ENCODE peak calls at places on chromosomes 1 and 21, in six cellular contexts. F is COR-L47, E is AG09309, X is small intestine, C is T-helper 2 cell, P is HuH-7.5. R is an unnamed sample.

GRCh38 chr1:223712184-223712855 is at the start of gene CAPN2:
- DNase-seq in F (peak; percentile 27), E (no peak), X (peak; percentile 86), C (peak; percentile 47), P (peak; percentile 84), R (peak; percentile 67)

GRCh38 chr1:65150583-65151263 is 2.7 kb downstream of the AK4 start:
- DNase-seq in F (no peak), E (no peak), X (no peak), C (no peak), P (no peak), R (no peak)

GRCh38 chr1:236066828-236067386 is 2.0 kb upstream of the NID1 start:
- DNase-seq in F (no peak), E (no peak), X (no peak), C (peak; percentile 54), P (no peak), R (peak; percentile 69)

GRCh38 chr1:172167801-172168596 is 252.5 kb upstream of the C1orf105 start:
- DNase-seq in F (peak; percentile 90), E (peak; percentile 71), X (peak; percentile 92), C (no peak), P (no peak), R (no peak)

GRCh38 chr1:6185635-6186382 is 5.7 kb upstream of the CHD5 start:
- DNase-seq in F (peak; percentile 30), E (no peak), X (no peak), C (no peak), P (peak; percentile 23), R (no peak)

GRCh38 chr1:14712136-14712535 is 113.7 kb downstream of the KAZN start:
- DNase-seq in F (no peak), E (no peak), X (no peak), C (no peak), P (no peak), R (no peak)

GRCh38 chr1:111653695-111654094 is 34.1 kb downstream of the RAP1A start:
- DNase-seq in F (no peak), E (no peak), X (no peak), C (no peak), P (no peak), R (no peak)

GRCh38 chr1:60865146-60865545 is 217.2 kb upstream of the NFIA start:
- DNase-seq in F (no peak), E (no peak), X (no peak), C (no peak), P (no peak), R (no peak)

GRCh38 chr1:167136191-167136614 is 42.3 kb downstream of the STYXL2 start:
- DNase-seq in F (no peak), E (no peak), X (peak; percentile 56), C (no peak), P (no peak), R (no peak)

GRCh38 chr1:236808564-236809130 is 13.6 kb downstream of the MTR start:
- DNase-seq in F (no peak), E (no peak), X (peak; percentile 97), C (no peak), P (no peak), R (no peak)

GRCh38 chr1:231359113-231359512 is 21.0 kb downstream of the SPRTN start:
- DNase-seq in F (no peak), E (peak; percentile 92), X (no peak), C (no peak), P (no peak), R (no peak)

GRCh38 chr1:6349254-6349943 is 44.2 kb downstream of the ACOT7 start:
- DNase-seq in F (no peak), E (no peak), X (no peak), C (no peak), P (no peak), R (no peak)

GRCh38 chr1:107776898-107777663 is 187.9 kb downstream of the VAV3 start:
- DNase-seq in F (no peak), E (no peak), X (no peak), C (no peak), P (no peak), R (peak; percentile 29)

GRCh38 chr21:32347351-32347750 is 45.5 kb downstream of the URB1 start:
- DNase-seq in F (no peak), E (no peak), X (no peak), C (no peak), P (no peak), R (no peak)

GRCh38 chr1:157189096-157189495 is 50.9 kb upstream of the ETV3 start:
- DNase-seq in F (no peak), E (no peak), X (no peak), C (no peak), P (no peak), R (no peak)

GRCh38 chr1:52916241-52916975 is 5.1 kb downstream of the ECHDC2 start:
- DNase-seq in F (no peak), E (no peak), X (no peak), C (no peak), P (no peak), R (no peak)

GRCh38 chr1:18539171-18539570 is 58.4 kb downstream of the KLHDC7A start:
- DNase-seq in F (no peak), E (no peak), X (no peak), C (no peak), P (no peak), R (no peak)

GRCh38 chr1:227786673-227787512 is 28.6 kb upstream of the PRSS38 start:
- DNase-seq in F (no peak), E (no peak), X (peak; percentile 34), C (no peak), P (no peak), R (no peak)

GRCh38 chr1:41425369-41425768 is 59.1 kb downstream of the EDN2 start:
- DNase-seq in F (no peak), E (no peak), X (no peak), C (no peak), P (no peak), R (no peak)

GRCh38 chr1:68047659-68048026 is 2.8 kb downstream of the DIRAS3 start:
- DNase-seq in F (no peak), E (no peak), X (no peak), C (no peak), P (no peak), R (no peak)

GRCh38 chr1:167706931-167707877 is 14.6 kb upstream of the MPZL1 start:
- DNase-seq in F (no peak), E (no peak), X (no peak), C (no peak), P (no peak), R (no peak)

GRCh38 chr1:41773144-41773571 is 145.6 kb downstream of the HIVEP3 start:
- DNase-seq in F (no peak), E (peak; percentile 93), X (no peak), C (no peak), P (no peak), R (no peak)

GRCh38 chr1:16267690-16268180 is 30.8 kb upstream of the CPLANE2 start:
- DNase-seq in F (no peak), E (no peak), X (peak; percentile 18), C (no peak), P (no peak), R (no peak)

GRCh38 chr1:161068306-161069200 is 1.1 kb downstream of the ARHGAP30 start:
- DNase-seq in F (no peak), E (no peak), X (peak; percentile 65), C (peak; percentile 76), P (no peak), R (peak; percentile 72)

GRCh38 chr1:145972580-145972979 is 8.1 kb downstream of the POLR3GL start:
- DNase-seq in F (no peak), E (no peak), X (no peak), C (no peak), P (peak; percentile 40), R (no peak)

GRCh38 chr1:235002706-235003300 is 125.8 kb downstream of the TOMM20 start:
- DNase-seq in F (no peak), E (no peak), X (no peak), C (no peak), P (no peak), R (peak; percentile 14)